ENCODE peak calls at places on chromosome 2, in eight cellular contexts. S, H, R, F, E, X, L and M are unnamed samples.

GRCh38 chr2:221345516-221345915 is 226.6 kb downstream of the EPHA4 start:
- DNase-seq in S (no peak), H (no peak), R (no peak), F (no peak), E (no peak), X (no peak), L (no peak), M (no peak)

GRCh38 chr2:127197475-127198385 is 22.4 kb downstream of the CYP27C1 start:
- DNase-seq in S (peak), H (no peak), R (peak), F (no peak), E (peak), X (peak), L (peak), M (peak)

GRCh38 chr2:224948859-224949258 is 93.4 kb downstream of the DOCK10 start:
- DNase-seq in S (peak), H (no peak), R (no peak), F (no peak), E (no peak), X (peak), L (no peak), M (no peak)

GRCh38 chr2:234292205-234292954 is 204.5 kb downstream of the ARL4C start:
- DNase-seq in S (no peak), H (no peak), R (no peak), F (no peak), E (peak), X (peak), L (peak), M (no peak)

GRCh38 chr2:162153608-162154224 is 1.7 kb upstream of the GCG start:
- DNase-seq in S (peak), H (no peak), R (peak), F (peak), E (peak), X (peak), L (peak), M (peak)

GRCh38 chr2:128273469-128274081 is 45.1 kb downstream of the HS6ST1 start:
- DNase-seq in S (no peak), H (no peak), R (no peak), F (no peak), E (no peak), X (no peak), L (peak), M (no peak)

GRCh38 chr2:204982303-204982702 is 437.0 kb downstream of the PARD3B start:
- DNase-seq in S (no peak), H (no peak), R (no peak), F (no peak), E (no peak), X (no peak), L (no peak), M (no peak)

GRCh38 chr2:12514631-12515437 is 201.9 kb upstream of the TRIB2 start:
- DNase-seq in S (no peak), H (no peak), R (no peak), F (no peak), E (no peak), X (no peak), L (no peak), M (no peak)

GRCh38 chr2:205754924-205755321 is 72.6 kb downstream of the NRP2 start:
- DNase-seq in S (no peak), H (peak), R (peak), F (no peak), E (peak), X (peak), L (peak), M (no peak)

GRCh38 chr2:43519711-43520221 is 76.1 kb downstream of the THADA start:
- DNase-seq in S (no peak), H (peak), R (peak), F (peak), E (peak), X (peak), L (no peak), M (no peak)

GRCh38 chr2:113216321-113216720 is 42.5 kb downstream of the PSD4 start:
- DNase-seq in S (no peak), H (no peak), R (no peak), F (no peak), E (peak), X (no peak), L (no peak), M (no peak)

GRCh38 chr2:85430780-85431601 is 12.5 kb downstream of the SH2D6 start:
- DNase-seq in S (no peak), H (no peak), R (no peak), F (no peak), E (no peak), X (no peak), L (no peak), M (no peak)

GRCh38 chr2:42052702-42053481 is 5.1 kb downstream of the PKDCC start:
- DNase-seq in S (no peak), H (no peak), R (no peak), F (no peak), E (no peak), X (peak), L (peak), M (no peak)

GRCh38 chr2:31654241-31654640 is 73.5 kb upstream of the SRD5A2 start:
- DNase-seq in S (no peak), H (no peak), R (no peak), F (no peak), E (no peak), X (no peak), L (no peak), M (no peak)

GRCh38 chr2:161954103-161954502 is 119.9 kb downstream of the DPP4 start:
- DNase-seq in S (no peak), H (no peak), R (no peak), F (no peak), E (no peak), X (no peak), L (no peak), M (no peak)

GRCh38 chr2:231597014-231597611 is 4.4 kb downstream of the TEX44 start:
- DNase-seq in S (peak), H (no peak), R (no peak), F (no peak), E (peak), X (no peak), L (no peak), M (peak)

GRCh38 chr2:177731384-177731783 is 338.8 kb downstream of the AGPS start:
- DNase-seq in S (no peak), H (no peak), R (no peak), F (no peak), E (no peak), X (no peak), L (no peak), M (no peak)

GRCh38 chr2:240999873-241000541 is 1.6 kb downstream of the SNED1 start:
- DNase-seq in S (no peak), H (no peak), R (peak), F (no peak), E (no peak), X (no peak), L (peak), M (no peak)

GRCh38 chr2:46091961-46092667 is 205.1 kb upstream of the EPAS1 start:
- DNase-seq in S (no peak), H (no peak), R (no peak), F (no peak), E (no peak), X (no peak), L (no peak), M (no peak)

GRCh38 chr2:37379881-37380296 is 35.5 kb downstream of the QPCT start:
- DNase-seq in S (no peak), H (no peak), R (no peak), F (no peak), E (peak), X (no peak), L (no peak), M (peak)

GRCh38 chr2:180191352-180192124 is 184.4 kb upstream of the CWC22 start:
- DNase-seq in S (no peak), H (no peak), R (no peak), F (no peak), E (no peak), X (no peak), L (no peak), M (no peak)

GRCh38 chr2:221450280-221450679 is 121.8 kb downstream of the EPHA4 start:
- DNase-seq in S (no peak), H (no peak), R (no peak), F (no peak), E (no peak), X (no peak), L (no peak), M (no peak)

GRCh38 chr2:139018252-139018651 is 238.1 kb upstream of the NXPH2 start:
- DNase-seq in S (no peak), H (no peak), R (no peak), F (no peak), E (no peak), X (no peak), L (no peak), M (no peak)

GRCh38 chr2:80054339-80054675 is 250.2 kb downstream of the LRRTM1 start:
- DNase-seq in S (no peak), H (no peak), R (no peak), F (no peak), E (peak), X (no peak), L (no peak), M (no peak)

GRCh38 chr2:188820576-188820975 is 153.6 kb upstream of the COL3A1 start:
- DNase-seq in S (no peak), H (no peak), R (no peak), F (no peak), E (no peak), X (no peak), L (no peak), M (no peak)

GRCh38 chr2:220114443-220114842 is 487.0 kb downstream of the SLC4A3 start:
- DNase-seq in S (no peak), H (no peak), R (no peak), F (no peak), E (no peak), X (no peak), L (no peak), M (no peak)

GRCh38 chr2:26466662-26467310 is 11.1 kb downstream of the OTOF start:
- DNase-seq in S (no peak), H (no peak), R (no peak), F (no peak), E (no peak), X (no peak), L (no peak), M (no peak)

GRCh38 chr2:207254526-207255464 is 89.0 kb upstream of the KLF7 start:
- DNase-seq in S (no peak), H (no peak), R (peak), F (no peak), E (peak), X (peak), L (no peak), M (no peak)

GRCh38 chr2:160432633-160433032 is 61.0 kb downstream of the RBMS1 start:
- DNase-seq in S (no peak), H (no peak), R (peak), F (no peak), E (peak), X (peak), L (no peak), M (no peak)

GRCh38 chr2:42844901-42845685 is 52.7 kb upstream of the HAAO start:
- DNase-seq in S (no peak), H (peak), R (peak), F (no peak), E (no peak), X (no peak), L (peak), M (no peak)

GRCh38 chr2:29733945-29734344 is 187.4 kb downstream of the ALK start:
- DNase-seq in S (no peak), H (no peak), R (no peak), F (no peak), E (no peak), X (no peak), L (no peak), M (no peak)

GRCh38 chr2:36357506-36358316 is 2.1 kb downstream of the CRIM1 start:
- DNase-seq in S (no peak), H (no peak), R (peak), F (no peak), E (peak), X (peak), L (peak), M (peak)

GRCh38 chr2:96870631-96871255 is 863 bp upstream of the SEMA4C start:
- DNase-seq in S (no peak), H (no peak), R (no peak), F (no peak), E (no peak), X (no peak), L (peak), M (no peak)

GRCh38 chr2:88874063-88874657 is 182.7 kb downstream of the RPIA start:
- DNase-seq in S (no peak), H (peak), R (no peak), F (peak), E (peak), X (peak), L (peak), M (no peak)